ENCODE peak calls at places on chromosomes 11 and 22, in four cellular contexts. P is tibial artery; R is effector memory CD4-positive, alpha-beta T cell; D is ovary. N is an unnamed sample.

GRCh38 chr22:45468872-45469572 is 33.7 kb upstream of the FBLN1 start:
- DNase-seq in P (peak; percentile 76), R (no peak), D (peak; percentile 26), N (no peak)

GRCh38 chr11:63537293-63538101 is 889 bp downstream of the PLAAT4 start:
- DNase-seq in P (peak; percentile 94), R (no peak), D (peak; percentile 83), N (peak; percentile 71)

GRCh38 chr11:6876914-6877313 is 489 bp downstream of the OR10A4 start:
- DNase-seq in P (no peak), R (no peak), D (no peak), N (no peak)

GRCh38 chr22:23086787-23087186 is 16.5 kb downstream of the GNAZ start:
- DNase-seq in P (no peak), R (no peak), D (no peak), N (no peak)

GRCh38 chr11:62786318-62787004 is 741 bp upstream of the TMEM179B start:
- DNase-seq in P (peak; percentile 94), R (peak; percentile 76), D (peak; percentile 93), N (peak; percentile 88)

GRCh38 chr11:114815176-114815575 is 136.8 kb downstream of the NXPE2 start:
- DNase-seq in P (no peak), R (no peak), D (no peak), N (no peak)

GRCh38 chr11:67644042-67644441 is 4.5 kb upstream of the TBX10 start:
- DNase-seq in P (no peak), R (no peak), D (no peak), N (no peak)

GRCh38 chr11:22703040-22703439 is 36.6 kb downstream of the GAS2 start:
- DNase-seq in P (no peak), R (no peak), D (no peak), N (no peak)

GRCh38 chr11:84291996-84292395 is 1005.8 kb upstream of the CCDC90B start:
- DNase-seq in P (no peak), R (no peak), D (no peak), N (no peak)

GRCh38 chr22:50115693-50116092 is 25.9 kb downstream of the MOV10L1 start:
- DNase-seq in P (no peak), R (no peak), D (peak; percentile 75), N (no peak)

GRCh38 chr22:19844423-19845368 is 10.0 kb downstream of the GNB1L start:
- DNase-seq in P (peak; percentile 83), R (no peak), D (no peak), N (peak; percentile 76)

GRCh38 chr22:32619614-32620426 is 145.2 kb downstream of the FBXO7 start:
- DNase-seq in P (peak; percentile 83), R (no peak), D (peak; percentile 66), N (no peak)

GRCh38 chr11:3169235-3169951 is 4.3 kb upstream of the OSBPL5 start:
- DNase-seq in P (peak; percentile 90), R (no peak), D (peak; percentile 54), N (peak; percentile 59)

GRCh38 chr11:563812-564578 is 3.2 kb downstream of the RASSF7 start:
- DNase-seq in P (no peak), R (no peak), D (peak; percentile 36), N (no peak)

GRCh38 chr11:561148-562003 is 606 bp downstream of the RASSF7 start:
- DNase-seq in P (no peak), R (no peak), D (peak; percentile 52), N (peak; percentile 85)

GRCh38 chr11:563066-563811 is 2.5 kb downstream of the RASSF7 start:
- DNase-seq in P (no peak), R (no peak), D (no peak), N (peak; percentile 78)

GRCh38 chr11:560305-561147 is at the start of the genes LMNTD2 and RASSF7:
- DNase-seq in P (peak; percentile 94), R (peak; percentile 93), D (peak; percentile 93), N (peak; percentile 95)

GRCh38 chr11:562046-562645 is 1.4 kb downstream of the RASSF7 start:
- DNase-seq in P (no peak), R (no peak), D (peak; percentile 42), N (peak; percentile 79)
- H3K4me3 ChIP-seq in P (no peak overlapping the region), R (peak overlapping the region; percentile 73), D (no peak overlapping the region), N (peak overlapping the region; percentile 84)

DNA sequence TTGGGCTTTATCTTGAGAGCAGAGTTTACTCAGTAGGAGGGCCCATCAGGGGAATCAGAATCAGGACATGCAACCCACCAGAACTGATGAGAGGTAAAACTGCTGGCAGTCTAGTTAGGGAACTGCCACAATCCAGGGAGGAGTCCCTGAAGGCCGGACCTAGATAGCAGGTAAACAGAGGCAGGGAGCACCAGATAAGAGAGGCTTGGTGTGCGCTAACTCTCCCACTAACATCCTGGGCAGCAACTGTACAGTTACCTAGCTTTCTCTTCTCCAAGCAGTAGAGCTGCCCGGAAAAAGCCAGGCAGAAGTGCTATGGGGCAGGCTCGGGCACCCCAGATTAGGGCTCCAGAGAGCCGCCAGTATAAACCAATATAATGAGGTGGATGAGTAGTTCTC is 865 bp upstream of the AMOTL1 start:
- DNase-seq in P (no peak), R (no peak), D (no peak), N (no peak)
- H3K4me3 ChIP-seq in P (no peak overlapping the region), R (no peak overlapping the region), D (no peak overlapping the region), N (no peak overlapping the region)

DNA sequence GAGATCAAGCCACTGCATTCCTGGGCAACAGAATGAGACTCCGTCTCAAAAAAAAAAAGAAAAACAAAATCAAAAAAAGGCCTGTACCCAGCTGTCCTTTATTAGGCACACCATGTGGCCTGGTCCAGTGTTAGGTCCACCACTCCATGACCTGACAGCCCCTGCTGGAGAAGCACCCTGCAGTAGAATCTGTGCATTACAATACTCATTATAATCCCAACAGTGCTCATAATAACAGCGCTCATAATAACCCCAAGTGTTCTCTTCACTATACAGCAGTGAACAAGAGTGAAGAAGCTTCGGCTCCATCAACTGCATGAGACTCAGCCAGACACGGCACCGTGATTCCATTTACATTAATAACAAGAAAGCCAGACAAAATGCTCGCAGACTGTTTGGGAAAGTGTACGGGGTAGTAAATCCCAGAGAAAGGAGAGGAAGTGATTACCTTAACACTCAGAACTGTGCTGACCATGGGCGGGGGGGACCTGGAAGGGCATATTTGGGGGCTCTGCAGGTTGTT is 8.9 kb upstream of the EHD1 start:
- DNase-seq in P (no peak), R (no peak), D (no peak), N (no peak)
- H3K4me3 ChIP-seq in P (no peak overlapping the region), R (no peak overlapping the region), D (no peak overlapping the region), N (peak overlapping the region; percentile 18)

DNA sequence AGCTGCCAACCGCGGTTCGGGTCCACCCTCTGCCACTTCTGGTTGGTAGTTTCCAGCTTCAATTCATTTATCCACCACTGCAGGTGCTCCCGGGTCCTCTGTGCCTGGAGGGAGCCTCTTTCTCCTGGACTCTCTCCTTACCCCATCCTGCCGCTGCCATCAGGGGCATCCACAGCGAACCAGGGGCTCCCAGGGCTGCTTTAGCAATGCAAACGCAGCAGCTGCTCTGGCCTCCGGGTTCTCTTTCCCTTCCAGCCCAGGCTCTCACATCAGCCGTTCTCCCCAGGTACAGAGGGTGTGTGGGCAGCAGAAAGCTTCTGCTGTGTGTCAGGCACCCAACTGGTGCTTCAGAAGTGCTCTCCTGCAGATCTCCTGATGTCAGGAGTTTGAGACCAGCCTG is 27.9 kb downstream of the NFAM1 start:
- DNase-seq in P (no peak), R (no peak), D (no peak), N (no peak)
- H3K4me3 ChIP-seq in P (no peak overlapping the region), R (no peak overlapping the region), D (no peak overlapping the region), N (no peak overlapping the region)

DNA sequence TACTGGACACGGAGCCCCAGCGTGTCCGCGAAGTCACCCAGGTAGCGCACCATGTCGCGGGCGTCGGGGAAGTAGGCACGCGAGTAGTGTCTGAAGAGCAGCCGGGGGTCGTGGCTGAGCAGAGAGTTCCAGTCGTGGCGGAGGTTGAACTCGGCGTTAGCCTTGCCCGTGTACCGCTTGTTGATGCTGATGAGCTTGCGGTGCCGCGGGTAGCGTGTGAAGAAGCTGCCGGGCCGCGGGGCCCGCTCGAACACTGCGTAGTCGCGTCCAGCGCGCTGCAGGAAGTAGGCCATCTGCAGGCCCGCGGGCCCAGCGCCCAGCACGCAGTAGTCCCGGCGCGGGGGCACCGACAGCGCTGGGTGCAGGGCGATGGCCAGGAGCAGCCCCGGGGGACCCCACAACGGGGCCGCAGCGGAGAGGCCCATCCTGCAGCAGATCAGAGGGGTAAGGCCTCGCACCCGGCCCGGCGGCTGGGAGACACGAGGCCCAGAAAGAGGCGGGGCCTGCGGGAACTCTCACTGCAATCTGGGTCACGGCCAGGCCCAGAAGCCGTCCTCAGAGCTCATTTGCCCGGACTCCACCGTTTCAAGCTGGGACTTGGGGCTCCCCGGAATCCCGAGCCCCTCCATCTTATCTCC is 723 bp downstream of the FOXRED2 start:
- DNase-seq in P (peak; percentile 75), R (no peak), D (peak; percentile 65), N (no peak)
- H3K4me3 ChIP-seq in P (peak overlapping the region; percentile 54), R (peak overlapping the region; percentile 44), D (no peak overlapping the region), N (peak overlapping the region; percentile 46)

DNA sequence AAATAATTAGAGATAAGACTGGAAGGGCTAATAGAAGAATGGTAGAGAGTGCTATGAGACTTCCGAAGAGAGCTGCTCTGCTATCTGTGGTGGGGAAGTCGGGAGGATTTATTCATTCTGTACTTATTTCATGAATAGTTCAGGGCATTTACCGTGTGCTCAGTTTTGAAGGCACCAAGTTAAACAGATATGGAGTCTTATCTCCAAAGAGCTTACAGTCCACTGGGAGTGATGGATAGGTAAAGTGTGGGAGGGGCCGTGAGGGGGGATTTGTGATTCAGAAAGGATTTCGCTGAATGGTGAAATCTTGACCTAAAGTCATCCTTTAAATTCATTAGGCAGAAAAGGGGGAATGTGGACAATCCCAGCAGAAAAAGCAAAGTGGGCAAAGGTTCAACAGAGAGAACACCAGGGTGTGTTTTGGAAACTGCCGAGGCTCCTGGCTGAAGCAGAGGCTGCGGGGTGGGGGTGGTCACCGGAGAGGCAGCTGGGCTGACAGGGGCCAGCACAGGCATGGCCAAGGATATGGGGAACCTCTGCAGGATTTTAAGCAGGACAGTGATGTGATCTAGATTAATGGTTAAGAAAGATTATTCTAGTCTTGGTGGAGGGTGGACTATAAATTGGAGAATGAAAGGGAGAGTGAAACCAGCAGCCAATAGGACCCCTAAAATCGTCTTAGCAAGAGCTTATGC is 91.2 kb downstream of the UBASH3B start:
- DNase-seq in P (no peak), R (no peak), D (no peak), N (no peak)
- H3K4me3 ChIP-seq in P (no peak overlapping the region), R (no peak overlapping the region), D (no peak overlapping the region), N (no peak overlapping the region)